ENCODE peak calls at places on chromosomes 3 and 15, in nine cellular contexts. O, D, C, B, W, I, K, S and Q are unnamed samples.

GRCh38 chr3:103684956-103685355 is 1250.1 kb downstream of the ZPLD1 start:
- DNase-seq in S (no peak), B (no peak), O (no peak), D (no peak), K (no peak), I (no peak), W (no peak), C (no peak), Q (no peak)

GRCh38 chr3:143952569-143953069 is 19.0 kb upstream of the DIPK2A start:
- DNase-seq in B (no peak), W (no peak), O (no peak), K (no peak), I (no peak), C (no peak), S (no peak), D (no peak), Q (no peak)

GRCh38 chr3:33139996-33140395 is 26.2 kb downstream of the CRTAP start:
- DNase-seq in C (no peak), O (no peak), K (no peak), W (peak; percentile 54), I (no peak), S (no peak), B (no peak), D (no peak), Q (no peak)

GRCh38 chr3:158735296-158736033 is 3.2 kb upstream of the RARRES1 start:
- DNase-seq in I (no peak), B (no peak), S (no peak), W (no peak), D (no peak), K (no peak), C (no peak), O (no peak), Q (no peak)

GRCh38 chr15:82985688-82986441 is at the start of gene RAMAC:
- DNase-seq in S (peak; percentile 91), W (peak; percentile 95), C (peak; percentile 98), D (peak; percentile 94), K (peak; percentile 98), O (peak; percentile 97), I (peak; percentile 95), B (peak; percentile 96), Q (peak; percentile 93)

GRCh38 chr15:57923750-57924149 is 141.8 kb downstream of the ALDH1A2 start:
- DNase-seq in S (peak; percentile 24), K (no peak), D (peak; percentile 47), O (no peak), I (peak; percentile 53), B (no peak), W (no peak), C (no peak), Q (peak; percentile 38)

GRCh38 chr3:42802876-42803799 is 1.2 kb downstream of the HIGD1A start:
- DNase-seq in K (no peak), I (no peak), S (no peak), B (peak; percentile 14), C (no peak), D (peak; percentile 19), W (peak; percentile 22), O (no peak), Q (no peak)

GRCh38 chr15:58039260-58040035 is 26.1 kb downstream of the ALDH1A2 start:
- DNase-seq in K (no peak), S (no peak), B (no peak), W (no peak), O (no peak), I (no peak), D (no peak), C (no peak), Q (no peak)

GRCh38 chr3:143222505-143222904 is 102.9 kb downstream of the CHST2 start:
- DNase-seq in O (no peak), B (peak; percentile 3), S (no peak), I (no peak), K (no peak), D (no peak), C (no peak), W (no peak), Q (no peak)

GRCh38 chr3:132637590-132637989 is 22.0 kb downstream of the ACAD11 start:
- DNase-seq in D (no peak), W (peak; percentile 49), K (no peak), C (no peak), S (no peak), B (no peak), I (no peak), O (no peak), Q (no peak)

GRCh38 chr3:129558772-129559564 is 16.0 kb downstream of the H1-8 start:
- DNase-seq in D (no peak), W (peak; percentile 74), K (no peak), B (peak; percentile 86), O (peak; percentile 78), S (no peak), I (no peak), C (no peak), Q (no peak)

GRCh38 chr15:31461375-31461774 is 134.7 kb downstream of the KLF13 start:
- DNase-seq in S (no peak), D (no peak), W (no peak), B (no peak), K (no peak), C (peak; percentile 74), I (no peak), O (peak; percentile 45), Q (no peak)

GRCh38 chr15:101358895-101359294 is 63.8 kb upstream of the SNRPA1 start:
- DNase-seq in C (peak; percentile 79), I (no peak), O (no peak), K (no peak), W (peak; percentile 18), D (no peak), B (no peak), S (no peak), Q (no peak)

GRCh38 chr3:99298661-99299060 is 339.7 kb upstream of the COL8A1 start:
- DNase-seq in B (no peak), D (no peak), O (no peak), W (no peak), C (no peak), K (no peak), I (no peak), S (no peak), Q (no peak)

DNA sequence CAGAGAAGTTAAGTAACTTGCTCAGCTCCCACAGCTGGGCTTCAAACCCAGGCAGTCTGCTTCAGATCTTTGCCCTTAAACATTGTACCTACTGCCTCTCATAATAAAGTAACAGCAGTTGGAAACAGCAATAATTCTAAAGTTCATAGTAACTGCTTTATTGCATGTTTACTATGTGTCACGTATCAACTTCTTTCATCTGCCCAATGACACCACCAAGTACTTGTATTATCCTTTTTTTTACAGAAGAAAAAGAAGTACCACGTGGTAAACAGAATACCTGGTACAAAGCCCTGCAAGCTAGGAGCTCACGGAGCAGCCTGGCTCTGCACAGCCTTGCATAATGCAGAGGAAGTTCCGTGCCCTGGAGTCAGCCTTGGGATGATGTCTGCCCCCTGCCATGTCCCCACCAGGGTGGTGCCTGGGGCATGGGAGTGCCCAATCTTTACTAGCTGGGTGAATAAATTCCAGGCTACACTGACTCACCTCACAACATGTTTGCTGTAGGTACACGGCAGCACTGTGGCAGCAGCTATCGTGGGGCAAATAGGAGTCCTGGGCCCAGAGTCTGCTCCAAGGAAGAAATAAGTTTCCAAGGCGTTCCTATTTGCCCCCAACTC is 77.2 kb downstream of the LDHAL6B start:
- DNase-seq in C (peak; percentile 81), K (peak; percentile 88), D (no peak), B (no peak), I (no peak), S (no peak), W (no peak), O (no peak), Q (peak; percentile 88)
- TF ChIP-seq POLR2A in C (no peak), K (peak; percentile 83), D (no peak), B (no peak), I (no peak), S (no peak), W (no peak), O (no peak), Q (peak; percentile 89)

GRCh38 chr3:13015286-13016082 is 57.7 kb downstream of the IQSEC1 start:
- DNase-seq in C (no peak), D (no peak), W (no peak), S (peak; percentile 42), K (peak; percentile 84), B (peak; percentile 42), I (peak; percentile 74), O (peak; percentile 94), Q (peak; percentile 63)
- TF ChIP-seq POLR2A in C (no peak), D (no peak), W (no peak), S (no peak), K (peak; percentile 36), B (peak; percentile 18), I (no peak), O (no peak), Q (peak; percentile 49)

GRCh38 chr3:192917508-192918274 is at the start of gene MB21D2:
- DNase-seq in K (peak; percentile 77), S (peak; percentile 82), O (peak; percentile 86), W (peak; percentile 80), B (peak; percentile 74), C (peak; percentile 92), D (peak; percentile 49), I (peak; percentile 57), Q (peak; percentile 69)
- TF ChIP-seq POLR2A in K (peak; percentile 75), S (no peak), O (no peak), W (peak; percentile 90), B (peak; percentile 82), C (no peak), D (peak; percentile 26), I (no peak), Q (no peak)

GRCh38 chr3:120730576-120731542 is 11.5 kb downstream of the RABL3 start:
- DNase-seq in O (no peak), W (no peak), K (no peak), C (no peak), B (no peak), D (no peak), I (no peak), S (no peak), Q (no peak)
- TF ChIP-seq POLR2A in O (no peak), W (no peak), K (no peak), C (no peak), B (no peak), D (no peak), I (no peak), S (no peak), Q (no peak)

GRCh38 chr3:194552327-194552949 is 65.6 kb upstream of the ATP13A3 start:
- DNase-seq in C (no peak), S (no peak), O (no peak), D (no peak), B (no peak), K (no peak), I (no peak), W (no peak), Q (no peak)
- TF ChIP-seq POLR2A in C (no peak), S (no peak), O (no peak), D (no peak), B (no peak), K (no peak), I (no peak), W (no peak), Q (no peak)

GRCh38 chr3:57572096-57572495 is 16.0 kb downstream of the PDE12 start:
- DNase-seq in D (no peak), W (no peak), C (no peak), K (no peak), I (no peak), O (no peak), B (no peak), S (no peak), Q (no peak)
- TF ChIP-seq POLR2A in D (no peak), W (no peak), C (no peak), K (no peak), I (no peak), O (no peak), B (no peak), S (no peak), Q (no peak)